ENCODE peak calls at places on chromosomes 13 and 19, in eight cellular contexts. E is lung, N is WERI-Rb-1, O is heart right ventricle, R is neural progenitor cell, U is heart left ventricle, D is A549, C is small intestine. P is an unnamed sample.

GRCh38 chr13:36880961-36881360 is 39.1 kb downstream of the SMAD9 start:
- DNase-seq in U (no peak), O (no peak), C (no peak), E (no peak), R (no peak), N (no peak), D (no peak), P (no peak)

GRCh38 chr19:37506387-37507166 is at the start of gene ZNF793:
- DNase-seq in E (peak), C (peak), N (peak), O (peak), U (peak), R (peak), D (no peak), P (peak)

GRCh38 chr19:3179739-3180293 is 1.2 kb downstream of the S1PR4 start:
- DNase-seq in E (no peak), D (no peak), C (no peak), U (no peak), R (no peak), O (no peak), N (no peak), P (no peak)

GRCh38 chr19:12156254-12157058 is at the start of gene ZNF625:
- DNase-seq in E (peak), N (peak), O (peak), R (peak), U (peak), C (peak), D (no peak), P (peak)

GRCh38 chr13:49690133-49690989 is 925 bp downstream of the EBPL start:
- DNase-seq in U (no peak), N (no peak), D (peak), R (no peak), O (no peak), C (peak), E (no peak), P (peak)

GRCh38 chr19:30105723-30106122 is 163.7 kb downstream of the URI1 start:
- DNase-seq in C (no peak), N (no peak), E (no peak), U (peak), D (no peak), R (no peak), O (no peak), P (no peak)

GRCh38 chr13:50678464-50679162 is 164.9 kb downstream of the DLEU7 start:
- DNase-seq in E (no peak), U (no peak), C (no peak), D (no peak), N (no peak), R (no peak), O (no peak), P (peak)

GRCh38 chr19:50205681-50206138 is 2.3 kb downstream of the MYH14 start:
- DNase-seq in N (no peak), R (peak), D (no peak), O (no peak), U (no peak), E (peak), C (peak), P (no peak)

GRCh38 chr19:1475751-1476437 is 3.1 kb downstream of the C19orf25 start:
- DNase-seq in C (no peak), R (no peak), U (peak), E (no peak), O (no peak), N (no peak), D (no peak), P (no peak)

GRCh38 chr13:51957377-51958216 is 53.7 kb downstream of the ATP7B start:
- DNase-seq in N (no peak), O (no peak), E (no peak), C (no peak), D (no peak), R (no peak), U (no peak), P (no peak)

GRCh38 chr13:82614086-82614485 is 1268.2 kb downstream of the SLITRK1 start:
- DNase-seq in D (no peak), O (no peak), R (no peak), U (no peak), N (no peak), E (no peak), C (no peak), P (no peak)

GRCh38 chr13:73718248-73718647 is 416.0 kb downstream of the KLF12 start:
- DNase-seq in E (no peak), C (no peak), D (no peak), N (no peak), O (no peak), R (no peak), U (no peak), P (no peak)

GRCh38 chr19:33260628-33261418 is 35.2 kb upstream of the SLC7A10 start:
- DNase-seq in U (no peak), C (no peak), N (no peak), R (no peak), D (no peak), E (no peak), O (no peak), P (no peak)

GRCh38 chr19:5958074-5958850 is 19.7 kb downstream of the RANBP3 start:
- DNase-seq in U (peak), E (no peak), D (no peak), C (no peak), R (no peak), N (no peak), O (no peak), P (no peak)

DNA sequence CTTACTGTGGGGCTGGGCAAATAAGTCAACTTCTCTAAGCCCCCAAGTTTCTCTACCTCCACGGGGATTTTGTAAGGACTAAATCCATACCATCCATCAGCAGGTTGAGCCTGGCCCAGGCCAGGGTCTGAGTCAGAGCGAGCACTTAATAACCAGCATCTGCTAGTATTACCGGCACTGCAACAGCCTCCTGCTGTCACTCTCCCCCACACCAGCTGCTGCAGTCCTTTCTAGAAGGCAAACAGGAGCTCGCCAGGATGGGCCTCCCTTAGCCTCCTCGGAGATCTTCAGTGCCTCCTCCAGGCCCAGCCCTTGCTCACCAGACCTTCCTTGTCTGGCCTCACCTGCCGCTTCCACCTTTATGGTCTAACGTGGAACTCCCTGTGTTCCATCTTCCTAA is 3.2 kb downstream of the NAPA start:
- DNase-seq in N (peak), O (no peak), C (no peak), U (peak), E (no peak), R (no peak), D (no peak), P (no peak)
- H3K4me3 ChIP-seq in N (peak), O (no peak), C (no peak), U (peak), E (no peak), R (no peak), D (no peak), P (no peak)

DNA sequence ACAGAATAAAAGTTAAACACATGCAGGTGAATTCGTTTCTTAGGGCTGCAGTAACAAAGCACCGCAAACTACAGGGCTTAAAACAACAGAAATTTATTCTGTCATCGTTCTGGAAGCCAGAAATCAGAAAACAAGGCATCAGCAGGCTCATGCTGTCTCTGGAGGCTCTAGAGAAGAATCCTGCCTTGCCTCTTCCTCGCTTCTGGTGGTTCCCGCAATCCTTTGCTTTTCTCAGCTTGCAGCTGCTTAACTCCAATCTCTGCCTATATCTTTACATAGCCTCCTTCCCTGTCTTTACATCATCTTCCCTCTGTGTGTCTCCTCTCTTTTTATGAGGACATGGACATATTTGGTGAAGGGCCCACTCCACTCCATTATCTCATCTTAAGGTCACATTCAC is 6.2 kb upstream of the NBEA start:
- DNase-seq in E (no peak), D (no peak), U (no peak), O (no peak), C (no peak), N (no peak), R (no peak), P (no peak)
- H3K27ac ChIP-seq in E (no peak), D (no peak), U (no peak), O (no peak), C (no peak), N (no peak), R (no peak), P (no peak)

GRCh38 chr13:114076329-114076761 is 56.1 kb downstream of the RASA3 start:
- DNase-seq in E (no peak), N (no peak), U (peak), C (no peak), D (no peak), R (no peak), O (no peak), P (no peak)
- H3K4me3 ChIP-seq in E (no peak), N (no peak), U (no peak), C (no peak), D (no peak), R (no peak), O (no peak), P (no peak)

GRCh38 chr19:10517361-10517759 is at the start of gene S1PR5:
- DNase-seq in C (no peak), R (peak), D (peak), E (no peak), O (peak), U (no peak), N (no peak), P (no peak)

GRCh38 chr19:10519421-10519820 is 2.2 kb upstream of the S1PR5 start:
- DNase-seq in O (no peak), D (no peak), E (no peak), R (no peak), N (no peak), U (no peak), C (no peak), P (no peak)

GRCh38 chr19:10518444-10519361 is 1.5 kb upstream of the S1PR5 start:
- DNase-seq in R (peak), O (peak), C (no peak), U (no peak), E (no peak), N (no peak), D (no peak), P (no peak)

GRCh38 chr19:10516671-10517286 is 468 bp downstream of the S1PR5 start:
- DNase-seq in E (no peak), C (no peak), R (no peak), N (no peak), D (no peak), O (no peak), U (no peak), P (peak)

GRCh38 chr19:10517760-10518443 is 655 bp upstream of the S1PR5 start:
- DNase-seq in C (no peak), R (peak), N (no peak), D (peak), U (no peak), O (peak), E (no peak), P (peak)
- H3K27ac ChIP-seq in C (no peak), R (no peak), N (no peak), D (peak), U (no peak), O (no peak), E (no peak), P (no peak)